ENCODE peak calls at places on chromosomes 12 and 14, in eight cellular contexts. S is transverse colon, I is tibial artery, B is esophagus squamous epithelium, U is cardiac muscle cell, C is kidney, Q is H9, J is mucosa of descending colon. R is an unnamed sample.
A peak's percentile ranks its signal among the peaks of the same experiment; 100 is the strongest.

GRCh38 chr12:2382391-2383155 is 329.8 kb downstream of the CACNA1C start:
- DNase-seq in S (no peak), I (no peak), B (no peak), U (peak; percentile 36), C (no peak), Q (no peak), J (no peak), R (no peak)

GRCh38 chr14:77039285-77040058 is 11.0 kb upstream of the IRF2BPL start:
- DNase-seq in S (peak; percentile 39), I (no peak), B (no peak), U (peak; percentile 64), C (peak; percentile 23), Q (no peak), J (no peak), R (no peak)

GRCh38 chr12:94329366-94329765 is 130.3 kb downstream of the CEP83 start:
- DNase-seq in S (no peak), I (no peak), B (no peak), U (peak; percentile 30), C (no peak), Q (no peak), J (no peak), R (no peak)

GRCh38 chr12:6551063-6551461 is 4.8 kb downstream of the IFFO1 start:
- DNase-seq in S (peak; percentile 55), I (peak; percentile 94), B (no peak), U (no peak), C (peak; percentile 84), Q (peak; percentile 31), J (peak; percentile 67), R (peak; percentile 65)

GRCh38 chr14:69964841-69965240 is 85.6 kb downstream of the SMOC1 start:
- DNase-seq in S (no peak), I (no peak), B (no peak), U (no peak), C (no peak), Q (no peak), J (no peak), R (no peak)

GRCh38 chr14:73457050-73457934 is 1.1 kb downstream of the NUMB start:
- DNase-seq in S (no peak), I (peak; percentile 77), B (no peak), U (peak; percentile 26), C (peak; percentile 86), Q (peak; percentile 48), J (peak; percentile 75), R (peak; percentile 72)

GRCh38 chr12:3333583-3333982 is 157.4 kb upstream of the PRMT8 start:
- DNase-seq in S (no peak), I (no peak), B (no peak), U (no peak), C (no peak), Q (peak; percentile 96), J (no peak), R (no peak)

GRCh38 chr14:75088566-75089373 is 19.3 kb downstream of the ZC2HC1C start:
- DNase-seq in S (peak; percentile 35), I (no peak), B (no peak), U (peak; percentile 71), C (no peak), Q (peak; percentile 46), J (no peak), R (peak; percentile 47)

GRCh38 chr14:23117371-23118020 is 1.6 kb downstream of the CEBPE start:
- DNase-seq in S (no peak), I (peak; percentile 62), B (no peak), U (no peak), C (peak; percentile 72), Q (no peak), J (no peak), R (peak; percentile 40)

GRCh38 chr14:22981090-22982012 is 1.0 kb downstream of the AJUBA start:
- DNase-seq in S (no peak), I (no peak), B (no peak), U (peak; percentile 25), C (peak; percentile 82), Q (peak; percentile 47), J (peak; percentile 43), R (no peak)

GRCh38 chr14:73394317-73394716 is 64.0 kb downstream of the NUMB start:
- DNase-seq in S (no peak), I (no peak), B (no peak), U (no peak), C (no peak), Q (no peak), J (no peak), R (no peak)

GRCh38 chr12:83514372-83514771 is 827.7 kb downstream of the TMTC2 start:
- DNase-seq in S (no peak), I (no peak), B (no peak), U (no peak), C (no peak), Q (no peak), J (no peak), R (no peak)

GRCh38 chr12:54411398-54412241 is 7.4 kb downstream of the ITGA5 start:
- DNase-seq in S (peak; percentile 41), I (peak; percentile 91), B (no peak), U (peak; percentile 84), C (no peak), Q (peak; percentile 76), J (no peak), R (peak; percentile 65)

GRCh38 chr12:57795354-57795753 is 12.8 kb downstream of the TSFM start:
- DNase-seq in S (no peak), I (no peak), B (no peak), U (no peak), C (no peak), Q (no peak), J (no peak), R (no peak)

GRCh38 chr12:57770734-57771133 is 1.2 kb downstream of the METTL1 start:
- DNase-seq in S (no peak), I (peak; percentile 46), B (no peak), U (no peak), C (no peak), Q (no peak), J (no peak), R (no peak)

GRCh38 chr14:94602722-94603121 is 9.5 kb upstream of the SERPINA3 start:
- DNase-seq in S (no peak), I (no peak), B (no peak), U (no peak), C (no peak), Q (no peak), J (no peak), R (no peak)

GRCh38 chr14:94009767-94010166 is 12.7 kb downstream of the CCDC197 start:
- DNase-seq in S (no peak), I (no peak), B (no peak), U (peak; percentile 56), C (peak; percentile 19), Q (no peak), J (no peak), R (no peak)

GRCh38 chr14:62181591-62181990 is 419.4 kb downstream of the SNAPC1 start:
- DNase-seq in S (no peak), I (no peak), B (no peak), U (no peak), C (no peak), Q (no peak), J (no peak), R (no peak)

GRCh38 chr14:62185078-62185477 is 422.9 kb downstream of the SNAPC1 start:
- DNase-seq in S (no peak), I (no peak), B (no peak), U (peak; percentile 46), C (no peak), Q (no peak), J (no peak), R (no peak)

GRCh38 chr14:62179367-62180018 is 417.3 kb downstream of the SNAPC1 start:
- DNase-seq in S (peak; percentile 15), I (no peak), B (no peak), U (peak; percentile 92), C (no peak), Q (peak; percentile 64), J (no peak), R (no peak)
- TF ChIP-seq CTCF in S (peak; percentile 24), I (no peak), B (no peak), U (peak; percentile 73), C (peak; percentile 59), Q (peak; percentile 80), J (no peak), R (peak; percentile 51)

DNA sequence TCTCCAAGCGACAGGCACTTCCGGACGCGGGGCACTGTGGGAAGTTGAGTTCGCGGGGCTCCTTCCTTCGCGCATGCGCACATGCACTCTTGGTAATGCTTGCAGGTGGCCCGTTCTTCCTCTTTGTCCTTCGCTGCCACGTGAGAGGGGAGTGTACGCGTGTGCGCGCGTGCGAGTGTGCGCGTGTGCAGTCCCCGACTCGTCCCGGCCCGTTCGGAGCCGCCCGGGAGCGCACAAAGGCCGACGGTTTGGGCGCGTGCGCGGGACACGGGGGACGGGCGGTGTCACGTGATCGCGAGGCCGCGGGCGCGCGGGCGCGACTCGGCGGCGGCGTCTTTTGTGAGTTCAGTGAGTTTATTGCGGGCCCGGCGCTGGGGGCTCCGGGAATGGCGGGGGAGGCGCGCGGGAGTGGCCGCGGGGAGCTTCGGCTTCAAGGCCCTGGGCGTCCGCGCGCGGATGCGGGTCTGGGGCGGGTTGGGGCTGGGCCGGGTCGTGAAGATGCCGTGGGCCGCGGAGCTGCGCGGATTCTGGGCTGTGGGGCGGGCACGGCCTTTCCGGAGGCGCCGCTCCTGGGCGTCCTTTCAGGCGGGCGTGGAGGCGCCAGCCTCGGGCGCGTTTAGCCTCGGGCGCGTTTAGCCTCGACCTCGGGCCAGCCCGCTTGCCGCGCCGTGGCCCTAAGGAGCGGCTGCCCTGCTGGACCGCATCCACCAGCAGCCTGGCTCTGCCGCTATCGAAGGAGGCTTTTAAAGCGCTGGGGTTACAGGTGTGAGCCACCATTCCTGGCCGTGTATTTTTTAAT is at the start of gene ZNF84:
- DNase-seq in S (peak; percentile 96), I (peak; percentile 98), B (peak; percentile 83), U (peak; percentile 99), C (peak; percentile 99), Q (peak; percentile 96), J (peak; percentile 96), R (peak; percentile 98)
- H3K9me3 ChIP-seq in S (peaks cover 40% of the 10 kb centered on the region), I (peaks cover 7% of the 10 kb centered on the region), B (peaks cover 58% of the 10 kb centered on the region), U (peaks cover 3% of the 10 kb centered on the region), C (peaks cover 18% of the 10 kb centered on the region), Q (peaks cover 22% of the 10 kb centered on the region), J (peaks cover 54% of the 10 kb centered on the region), R (peaks cover 8% of the 10 kb centered on the region)

GRCh38 chr12:103802586-103802886 is 38.5 kb downstream of the NT5DC3 start:
- DNase-seq in S (no peak), I (no peak), B (no peak), U (no peak), C (no peak), Q (no peak), J (no peak), R (no peak)
- TF ChIP-seq CTCF in S (no peak), I (no peak), B (no peak), U (no peak), C (no peak), Q (no peak), J (no peak), R (no peak)

GRCh38 chr14:106218189-106218588 is 691.8 kb downstream of the TMEM121 start:
- DNase-seq in S (no peak), I (no peak), B (no peak), U (no peak), C (no peak), Q (no peak), J (no peak), R (no peak)
- H3K9me3 ChIP-seq in S (no peaks in the 10 kb centered on the region), I (no peaks in the 10 kb centered on the region), B (no peaks in the 10 kb centered on the region), U (no peaks in the 10 kb centered on the region), C (no peaks in the 10 kb centered on the region), Q (peaks cover 81% of the 10 kb centered on the region), J (no peaks in the 10 kb centered on the region), R (no peaks in the 10 kb centered on the region)

DNA sequence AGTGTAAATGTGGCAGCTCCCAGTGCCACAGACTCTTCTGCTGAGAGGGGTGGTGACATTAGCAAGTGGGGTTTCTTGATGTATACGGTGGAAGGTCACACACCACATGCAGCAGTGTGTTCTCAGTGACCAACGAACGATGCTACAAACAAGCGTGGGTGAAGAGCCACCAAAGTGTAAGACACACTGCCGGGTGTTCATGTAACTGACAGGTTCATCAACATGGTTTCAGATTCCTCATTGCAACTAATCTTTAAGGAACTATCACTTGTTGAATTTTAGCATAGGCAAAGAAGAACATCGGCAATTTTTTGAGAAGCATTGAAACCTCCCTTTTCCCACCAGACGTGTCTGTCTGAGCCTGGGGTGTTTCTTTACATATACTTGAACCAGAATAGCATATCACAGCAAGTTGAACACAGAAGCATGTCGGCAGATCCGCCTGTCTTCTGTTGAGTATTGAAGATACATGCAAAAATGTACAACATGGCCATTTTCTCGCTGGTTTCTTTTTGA is 58.8 kb downstream of the PPP2R5C start:
- DNase-seq in S (no peak), I (no peak), B (no peak), U (no peak), C (no peak), Q (no peak), J (no peak), R (peak; percentile 61)
- TF ChIP-seq CTCF in S (no peak), I (no peak), B (no peak), U (no peak), C (no peak), Q (no peak), J (no peak), R (no peak)